ENCODE peak calls at places on chromosomes 2 and 18, in nine cellular contexts. A, Z, C, H, O, E, W, R and M are unnamed samples.

GRCh38 chr2:101253713-101254085 is 1.0 kb downstream of the CNOT11 start:
- DNase-seq in A (no peak), Z (no peak), C (no peak), H (no peak), O (no peak), E (no peak), W (peak; percentile 28), R (no peak), M (peak; percentile 7)

GRCh38 chr2:84631047-84631446 is 114.7 kb downstream of the DNAH6 start:
- DNase-seq in A (peak; percentile 48), Z (no peak), C (no peak), H (peak; percentile 15), O (no peak), E (no peak), W (peak; percentile 80), R (peak; percentile 31), M (peak; percentile 52)

GRCh38 chr2:187187521-187187920 is 260.5 kb downstream of the CALCRL start:
- DNase-seq in A (no peak), Z (no peak), C (no peak), H (no peak), O (no peak), E (no peak), W (no peak), R (no peak), M (no peak)

GRCh38 chr2:152594792-152595191 is 122.5 kb downstream of the PRPF40A start:
- DNase-seq in A (no peak), Z (no peak), C (no peak), H (no peak), O (peak; percentile 41), E (no peak), W (no peak), R (no peak), M (peak; percentile 24)

GRCh38 chr2:132469095-132469494 is 52.5 kb downstream of the GPR39 start:
- DNase-seq in A (no peak), Z (no peak), C (no peak), H (no peak), O (no peak), E (no peak), W (no peak), R (no peak), M (no peak)

GRCh38 chr2:99635710-99636431 is 146.1 kb upstream of the REV1 start:
- DNase-seq in A (no peak), Z (no peak), C (no peak), H (no peak), O (peak; percentile 69), E (no peak), W (no peak), R (no peak), M (no peak)

GRCh38 chr2:105821428-105822125 is 76.9 kb downstream of the NCK2 start:
- DNase-seq in A (no peak), Z (no peak), C (no peak), H (no peak), O (no peak), E (no peak), W (no peak), R (no peak), M (no peak)

GRCh38 chr2:182897137-182897536 is 30.7 kb upstream of the FRZB start:
- DNase-seq in A (no peak), Z (no peak), C (no peak), H (no peak), O (no peak), E (no peak), W (peak; percentile 88), R (no peak), M (peak; percentile 43)

GRCh38 chr2:240300840-240301239 is 134.6 kb upstream of the GPC1 start:
- DNase-seq in A (no peak), Z (no peak), C (no peak), H (no peak), O (no peak), E (no peak), W (no peak), R (no peak), M (no peak)

GRCh38 chr18:36312806-36313395 is 15.4 kb downstream of the FHOD3 start:
- DNase-seq in A (no peak), Z (no peak), C (no peak), H (no peak), O (no peak), E (no peak), W (no peak), R (no peak), M (no peak)

GRCh38 chr2:74772071-74772470 is 61.9 kb upstream of the HK2 start:
- DNase-seq in A (no peak), Z (no peak), C (no peak), H (no peak), O (no peak), E (no peak), W (no peak), R (no peak), M (no peak)

GRCh38 chr2:70944291-70944690 is 8.6 kb downstream of the ATP6V1B1 start:
- DNase-seq in A (no peak), Z (no peak), C (no peak), H (no peak), O (no peak), E (no peak), W (no peak), R (no peak), M (no peak)

GRCh38 chr2:226660524-226660923 is 139.1 kb downstream of the IRS1 start:
- DNase-seq in A (no peak), Z (no peak), C (no peak), H (no peak), O (peak; percentile 71), E (no peak), W (peak; percentile 82), R (no peak), M (peak; percentile 33)

GRCh38 chr2:82234283-82234682 is 1929.7 kb upstream of the LRRTM1 start:
- DNase-seq in A (no peak), Z (no peak), C (no peak), H (no peak), O (no peak), E (no peak), W (peak; percentile 32), R (no peak), M (no peak)

GRCh38 chr2:63057249-63058148 is 6.9 kb downstream of the OTX1 start:
- DNase-seq in A (no peak), Z (no peak), C (no peak), H (peak; percentile 10), O (no peak), E (no peak), W (no peak), R (no peak), M (no peak)

GRCh38 chr2:142741764-142742269 is 135.6 kb upstream of the KYNU start:
- DNase-seq in A (no peak), Z (no peak), C (no peak), H (no peak), O (no peak), E (no peak), W (peak; percentile 61), R (no peak), M (peak; percentile 7)

GRCh38 chr2:45014016-45014702 is 4.9 kb upstream of the SIX2 start:
- DNase-seq in A (no peak), Z (no peak), C (no peak), H (peak; percentile 80), O (peak; percentile 30), E (no peak), W (peak; percentile 58), R (peak; percentile 96), M (peak; percentile 69)

GRCh38 chr2:138356178-138356577 is 145.4 kb upstream of the SPOPL start:
- DNase-seq in A (peak; percentile 70), Z (no peak), C (no peak), H (no peak), O (no peak), E (no peak), W (peak; percentile 3), R (peak; percentile 12), M (peak; percentile 71)

GRCh38 chr2:237652854-237653253 is 25.5 kb downstream of the LRRFIP1 start:
- DNase-seq in A (no peak), Z (no peak), C (no peak), H (no peak), O (no peak), E (no peak), W (no peak), R (no peak), M (no peak)

GRCh38 chr2:97928591-97928990 is 67.2 kb downstream of the TMEM131 start:
- DNase-seq in A (no peak), Z (no peak), C (no peak), H (no peak), O (no peak), E (no peak), W (no peak), R (no peak), M (no peak)

GRCh38 chr18:59959079-59959478 is 59.3 kb downstream of the PMAIP1 start:
- DNase-seq in A (no peak), Z (no peak), C (no peak), H (no peak), O (no peak), E (no peak), W (peak; percentile 78), R (no peak), M (peak; percentile 32)